ENCODE peak calls at places on chromosome 21, in nine cellular contexts. One of them, this sample, is unnamed.
A peak's percentile ranks its signal among the peaks of the same experiment; 100 is the strongest.

GRCh38 chr21:34582506-34583150 is 32.3 kb downstream of the RCAN1 start:
- DNase-seq in stimulated activated CD8-positive, alpha-beta memory T cell treated with anti-CD3 and anti-CD28 coated beads, Interleukin-7, amount 100 ng/mL, for 1 hour: no peak
- DNase-seq in stomach: no peak
- DNase-seq in KG1: no peak
- DNase-seq in mesendoderm: peak; percentile 72
- DNase-seq in cortex of kidney: no peak
- DNase-seq in keratinocyte: no peak
- DNase-seq in NCI-H1092 treated with DMSO at 0.1 percent for 48 hours: no peak
- DNase-seq in posterior cingulate gyrus: no peak
- DNase-seq in this sample: peak; percentile 56

GRCh38 chr21:16454371-16454770 is 724.6 kb downstream of the USP25 start:
- DNase-seq in stimulated activated CD8-positive, alpha-beta memory T cell treated with anti-CD3 and anti-CD28 coated beads, Interleukin-7, amount 100 ng/mL, for 1 hour: no peak
- DNase-seq in stomach: no peak
- DNase-seq in KG1: no peak
- DNase-seq in mesendoderm: no peak
- DNase-seq in cortex of kidney: no peak
- DNase-seq in keratinocyte: no peak
- DNase-seq in NCI-H1092 treated with DMSO at 0.1 percent for 48 hours: peak; percentile 50
- DNase-seq in posterior cingulate gyrus: no peak
- DNase-seq in this sample: no peak

GRCh38 chr21:28644762-28645161 is 347.9 kb downstream of the LTN1 start:
- DNase-seq in stimulated activated CD8-positive, alpha-beta memory T cell treated with anti-CD3 and anti-CD28 coated beads, Interleukin-7, amount 100 ng/mL, for 1 hour: no peak
- DNase-seq in stomach: no peak
- DNase-seq in KG1: no peak
- DNase-seq in mesendoderm: no peak
- DNase-seq in cortex of kidney: no peak
- DNase-seq in keratinocyte: peak; percentile 35
- DNase-seq in NCI-H1092 treated with DMSO at 0.1 percent for 48 hours: no peak
- DNase-seq in posterior cingulate gyrus: no peak
- DNase-seq in this sample: no peak

GRCh38 chr21:42527489-42528158 is 14.0 kb downstream of the SLC37A1 start:
- DNase-seq in stimulated activated CD8-positive, alpha-beta memory T cell treated with anti-CD3 and anti-CD28 coated beads, Interleukin-7, amount 100 ng/mL, for 1 hour: peak; percentile 20
- DNase-seq in stomach: no peak
- DNase-seq in KG1: no peak
- DNase-seq in mesendoderm: no peak
- DNase-seq in cortex of kidney: no peak
- DNase-seq in keratinocyte: no peak
- DNase-seq in NCI-H1092 treated with DMSO at 0.1 percent for 48 hours: no peak
- DNase-seq in posterior cingulate gyrus: no peak
- DNase-seq in this sample: peak; percentile 82

GRCh38 chr21:46080171-46081021 is 17.5 kb upstream of the COL6A2 start:
- DNase-seq in stimulated activated CD8-positive, alpha-beta memory T cell treated with anti-CD3 and anti-CD28 coated beads, Interleukin-7, amount 100 ng/mL, for 1 hour: no peak
- DNase-seq in stomach: peak; percentile 24
- DNase-seq in KG1: no peak
- DNase-seq in mesendoderm: no peak
- DNase-seq in cortex of kidney: no peak
- DNase-seq in keratinocyte: no peak
- DNase-seq in NCI-H1092 treated with DMSO at 0.1 percent for 48 hours: no peak
- DNase-seq in posterior cingulate gyrus: no peak
- DNase-seq in this sample: no peak

GRCh38 chr21:44379991-44380865 is 26.8 kb downstream of the TRPM2 start:
- DNase-seq in stimulated activated CD8-positive, alpha-beta memory T cell treated with anti-CD3 and anti-CD28 coated beads, Interleukin-7, amount 100 ng/mL, for 1 hour: no peak
- DNase-seq in stomach: no peak
- DNase-seq in KG1: no peak
- DNase-seq in mesendoderm: no peak
- DNase-seq in cortex of kidney: no peak
- DNase-seq in keratinocyte: no peak
- DNase-seq in NCI-H1092 treated with DMSO at 0.1 percent for 48 hours: no peak
- DNase-seq in posterior cingulate gyrus: no peak
- DNase-seq in this sample: no peak

GRCh38 chr21:38787461-38788274 is 18.1 kb upstream of the ETS2 start:
- DNase-seq in stimulated activated CD8-positive, alpha-beta memory T cell treated with anti-CD3 and anti-CD28 coated beads, Interleukin-7, amount 100 ng/mL, for 1 hour: no peak
- DNase-seq in stomach: peak; percentile 75
- DNase-seq in KG1: no peak
- DNase-seq in mesendoderm: peak; percentile 88
- DNase-seq in cortex of kidney: no peak
- DNase-seq in keratinocyte: peak; percentile 79
- DNase-seq in NCI-H1092 treated with DMSO at 0.1 percent for 48 hours: no peak
- DNase-seq in posterior cingulate gyrus: no peak
- DNase-seq in this sample: peak; percentile 66

GRCh38 chr21:15520811-15521643 is 208.8 kb upstream of the USP25 start:
- DNase-seq in stimulated activated CD8-positive, alpha-beta memory T cell treated with anti-CD3 and anti-CD28 coated beads, Interleukin-7, amount 100 ng/mL, for 1 hour: no peak
- DNase-seq in stomach: no peak
- DNase-seq in KG1: no peak
- DNase-seq in mesendoderm: peak; percentile 37
- DNase-seq in cortex of kidney: no peak
- DNase-seq in keratinocyte: no peak
- DNase-seq in NCI-H1092 treated with DMSO at 0.1 percent for 48 hours: no peak
- DNase-seq in posterior cingulate gyrus: peak; percentile 66
- DNase-seq in this sample: no peak

GRCh38 chr21:28615276-28615675 is 377.4 kb downstream of the LTN1 start:
- DNase-seq in stimulated activated CD8-positive, alpha-beta memory T cell treated with anti-CD3 and anti-CD28 coated beads, Interleukin-7, amount 100 ng/mL, for 1 hour: no peak
- DNase-seq in stomach: no peak
- DNase-seq in KG1: no peak
- DNase-seq in mesendoderm: peak; percentile 37
- DNase-seq in cortex of kidney: no peak
- DNase-seq in keratinocyte: no peak
- DNase-seq in NCI-H1092 treated with DMSO at 0.1 percent for 48 hours: no peak
- DNase-seq in posterior cingulate gyrus: no peak
- DNase-seq in this sample: no peak

GRCh38 chr21:39189857-39190604 is 6.8 kb upstream of the PSMG1 start:
- DNase-seq in stimulated activated CD8-positive, alpha-beta memory T cell treated with anti-CD3 and anti-CD28 coated beads, Interleukin-7, amount 100 ng/mL, for 1 hour: no peak
- DNase-seq in stomach: no peak
- DNase-seq in KG1: no peak
- DNase-seq in mesendoderm: no peak
- DNase-seq in cortex of kidney: no peak
- DNase-seq in keratinocyte: no peak
- DNase-seq in NCI-H1092 treated with DMSO at 0.1 percent for 48 hours: no peak
- DNase-seq in posterior cingulate gyrus: no peak
- DNase-seq in this sample: no peak

GRCh38 chr21:37800122-37800455 is 116.2 kb downstream of the KCNJ6 start:
- DNase-seq in stimulated activated CD8-positive, alpha-beta memory T cell treated with anti-CD3 and anti-CD28 coated beads, Interleukin-7, amount 100 ng/mL, for 1 hour: no peak
- DNase-seq in stomach: no peak
- DNase-seq in KG1: no peak
- DNase-seq in mesendoderm: no peak
- DNase-seq in cortex of kidney: no peak
- DNase-seq in keratinocyte: no peak
- DNase-seq in NCI-H1092 treated with DMSO at 0.1 percent for 48 hours: no peak
- DNase-seq in posterior cingulate gyrus: no peak
- DNase-seq in this sample: no peak

GRCh38 chr21:34372321-34372720 is 3.0 kb upstream of the SMIM11 start:
- DNase-seq in stimulated activated CD8-positive, alpha-beta memory T cell treated with anti-CD3 and anti-CD28 coated beads, Interleukin-7, amount 100 ng/mL, for 1 hour: no peak
- DNase-seq in stomach: no peak
- DNase-seq in KG1: no peak
- DNase-seq in mesendoderm: no peak
- DNase-seq in cortex of kidney: no peak
- DNase-seq in keratinocyte: no peak
- DNase-seq in NCI-H1092 treated with DMSO at 0.1 percent for 48 hours: no peak
- DNase-seq in posterior cingulate gyrus: no peak
- DNase-seq in this sample: no peak

GRCh38 chr21:18144341-18144740 is 100.3 kb upstream of the CHODL start:
- DNase-seq in stimulated activated CD8-positive, alpha-beta memory T cell treated with anti-CD3 and anti-CD28 coated beads, Interleukin-7, amount 100 ng/mL, for 1 hour: no peak
- DNase-seq in stomach: no peak
- DNase-seq in KG1: no peak
- DNase-seq in mesendoderm: no peak
- DNase-seq in cortex of kidney: no peak
- DNase-seq in keratinocyte: no peak
- DNase-seq in NCI-H1092 treated with DMSO at 0.1 percent for 48 hours: no peak
- DNase-seq in posterior cingulate gyrus: no peak
- DNase-seq in this sample: no peak

GRCh38 chr21:27572681-27573080 is 605.8 kb upstream of the ADAMTS5 start:
- DNase-seq in stimulated activated CD8-positive, alpha-beta memory T cell treated with anti-CD3 and anti-CD28 coated beads, Interleukin-7, amount 100 ng/mL, for 1 hour: no peak
- DNase-seq in stomach: no peak
- DNase-seq in KG1: no peak
- DNase-seq in mesendoderm: peak; percentile 11
- DNase-seq in cortex of kidney: no peak
- DNase-seq in keratinocyte: no peak
- DNase-seq in NCI-H1092 treated with DMSO at 0.1 percent for 48 hours: no peak
- DNase-seq in posterior cingulate gyrus: no peak
- DNase-seq in this sample: no peak

GRCh38 chr21:27315373-27315772 is 348.5 kb upstream of the ADAMTS5 start:
- DNase-seq in stimulated activated CD8-positive, alpha-beta memory T cell treated with anti-CD3 and anti-CD28 coated beads, Interleukin-7, amount 100 ng/mL, for 1 hour: no peak
- DNase-seq in stomach: no peak
- DNase-seq in KG1: no peak
- DNase-seq in mesendoderm: peak; percentile 29
- DNase-seq in cortex of kidney: no peak
- DNase-seq in keratinocyte: no peak
- DNase-seq in NCI-H1092 treated with DMSO at 0.1 percent for 48 hours: no peak
- DNase-seq in posterior cingulate gyrus: no peak
- DNase-seq in this sample: no peak

GRCh38 chr21:16075594-16076282 is 346.0 kb downstream of the USP25 start:
- DNase-seq in stimulated activated CD8-positive, alpha-beta memory T cell treated with anti-CD3 and anti-CD28 coated beads, Interleukin-7, amount 100 ng/mL, for 1 hour: no peak
- DNase-seq in stomach: no peak
- DNase-seq in KG1: no peak
- DNase-seq in mesendoderm: no peak
- DNase-seq in cortex of kidney: no peak
- DNase-seq in keratinocyte: no peak
- DNase-seq in NCI-H1092 treated with DMSO at 0.1 percent for 48 hours: no peak
- DNase-seq in posterior cingulate gyrus: no peak
- DNase-seq in this sample: no peak

GRCh38 chr21:44657635-44658183 is at the start of gene KRTAP12-3:
- DNase-seq in stimulated activated CD8-positive, alpha-beta memory T cell treated with anti-CD3 and anti-CD28 coated beads, Interleukin-7, amount 100 ng/mL, for 1 hour: no peak
- DNase-seq in stomach: no peak
- DNase-seq in KG1: no peak
- DNase-seq in mesendoderm: no peak
- DNase-seq in cortex of kidney: no peak
- DNase-seq in keratinocyte: no peak
- DNase-seq in NCI-H1092 treated with DMSO at 0.1 percent for 48 hours: no peak
- DNase-seq in posterior cingulate gyrus: no peak
- DNase-seq in this sample: peak; percentile 27

GRCh38 chr21:37793660-37794059 is 122.6 kb downstream of the KCNJ6 start:
- DNase-seq in stimulated activated CD8-positive, alpha-beta memory T cell treated with anti-CD3 and anti-CD28 coated beads, Interleukin-7, amount 100 ng/mL, for 1 hour: no peak
- DNase-seq in stomach: no peak
- DNase-seq in KG1: no peak
- DNase-seq in mesendoderm: no peak
- DNase-seq in cortex of kidney: no peak
- DNase-seq in keratinocyte: no peak
- DNase-seq in NCI-H1092 treated with DMSO at 0.1 percent for 48 hours: no peak
- DNase-seq in posterior cingulate gyrus: no peak
- DNase-seq in this sample: no peak

GRCh38 chr21:45290948-45291612 is 3.4 kb upstream of the POFUT2 start:
- DNase-seq in stimulated activated CD8-positive, alpha-beta memory T cell treated with anti-CD3 and anti-CD28 coated beads, Interleukin-7, amount 100 ng/mL, for 1 hour: no peak
- DNase-seq in stomach: peak; percentile 26
- DNase-seq in KG1: no peak
- DNase-seq in mesendoderm: peak; percentile 80
- DNase-seq in cortex of kidney: no peak
- DNase-seq in keratinocyte: no peak
- DNase-seq in NCI-H1092 treated with DMSO at 0.1 percent for 48 hours: no peak
- DNase-seq in posterior cingulate gyrus: peak; percentile 74
- DNase-seq in this sample: no peak

GRCh38 chr21:32448803-32449594 is 36.5 kb downstream of the EVA1C start:
- DNase-seq in stimulated activated CD8-positive, alpha-beta memory T cell treated with anti-CD3 and anti-CD28 coated beads, Interleukin-7, amount 100 ng/mL, for 1 hour: no peak
- DNase-seq in stomach: no peak
- DNase-seq in KG1: no peak
- DNase-seq in mesendoderm: no peak
- DNase-seq in cortex of kidney: no peak
- DNase-seq in keratinocyte: no peak
- DNase-seq in NCI-H1092 treated with DMSO at 0.1 percent for 48 hours: no peak
- DNase-seq in posterior cingulate gyrus: no peak
- DNase-seq in this sample: no peak

GRCh38 chr21:32352556-32352955 is 40.3 kb downstream of the URB1 start:
- DNase-seq in stimulated activated CD8-positive, alpha-beta memory T cell treated with anti-CD3 and anti-CD28 coated beads, Interleukin-7, amount 100 ng/mL, for 1 hour: no peak
- DNase-seq in stomach: no peak
- DNase-seq in KG1: no peak
- DNase-seq in mesendoderm: no peak
- DNase-seq in cortex of kidney: no peak
- DNase-seq in keratinocyte: no peak
- DNase-seq in NCI-H1092 treated with DMSO at 0.1 percent for 48 hours: no peak
- DNase-seq in posterior cingulate gyrus: no peak
- DNase-seq in this sample: no peak

GRCh38 chr21:35328856-35329455 is 279.9 kb upstream of the RUNX1 start:
- DNase-seq in stimulated activated CD8-positive, alpha-beta memory T cell treated with anti-CD3 and anti-CD28 coated beads, Interleukin-7, amount 100 ng/mL, for 1 hour: no peak
- DNase-seq in stomach: peak; percentile 39
- DNase-seq in KG1: no peak
- DNase-seq in mesendoderm: no peak
- DNase-seq in cortex of kidney: no peak
- DNase-seq in keratinocyte: no peak
- DNase-seq in NCI-H1092 treated with DMSO at 0.1 percent for 48 hours: peak; percentile 40
- DNase-seq in posterior cingulate gyrus: no peak
- DNase-seq in this sample: no peak

GRCh38 chr21:43331962-43332458 is 94.9 kb downstream of the SIK1 start:
- DNase-seq in stimulated activated CD8-positive, alpha-beta memory T cell treated with anti-CD3 and anti-CD28 coated beads, Interleukin-7, amount 100 ng/mL, for 1 hour: no peak
- DNase-seq in stomach: no peak
- DNase-seq in KG1: no peak
- DNase-seq in mesendoderm: no peak
- DNase-seq in cortex of kidney: no peak
- DNase-seq in keratinocyte: no peak
- DNase-seq in NCI-H1092 treated with DMSO at 0.1 percent for 48 hours: peak; percentile 16
- DNase-seq in posterior cingulate gyrus: peak; percentile 91
- DNase-seq in this sample: no peak

GRCh38 chr21:45996311-45997204 is 15.0 kb downstream of the COL6A1 start:
- DNase-seq in stimulated activated CD8-positive, alpha-beta memory T cell treated with anti-CD3 and anti-CD28 coated beads, Interleukin-7, amount 100 ng/mL, for 1 hour: no peak
- DNase-seq in stomach: peak; percentile 23
- DNase-seq in KG1: no peak
- DNase-seq in mesendoderm: no peak
- DNase-seq in cortex of kidney: no peak
- DNase-seq in keratinocyte: no peak
- DNase-seq in NCI-H1092 treated with DMSO at 0.1 percent for 48 hours: no peak
- DNase-seq in posterior cingulate gyrus: peak; percentile 68
- DNase-seq in this sample: no peak